ENCODE peak calls at places on chromosome X, in ten cellular contexts. U is CD4-positive, CD25-positive, alpha-beta regulatory T cell; R is AG10803; V is NB4; K is cardiac fibroblast; E is fibroblast of the aortic adventitia; P is ascending aorta; Y is neural progenitor cell; H is IMR-90; T is brain microvascular endothelial cell. M is an unnamed sample.

GRCh38 chrX:105821471-105822081 is 763 bp upstream of the NRK start:
- DNase-seq in R (no peak), U (no peak), Y (peak; percentile 42), E (no peak), V (no peak), K (peak; percentile 31), T (peak; percentile 17), H (peak; percentile 45), P (no peak), M (no peak)

GRCh38 chrX:8364369-8365141 is 100.1 kb upstream of the VCX3B start:
- DNase-seq in Y (peak; percentile 68), E (no peak), H (no peak), U (no peak), R (no peak), K (peak; percentile 30), T (no peak), P (no peak), V (peak; percentile 58), M (peak; percentile 61)

GRCh38 chrX:87664381-87664780 is 146.8 kb downstream of the KLHL4 start:
- DNase-seq in H (peak; percentile 8), Y (peak; percentile 33), V (peak; percentile 29), K (peak; percentile 60), P (no peak), E (peak; percentile 63), U (no peak), R (no peak), T (no peak), M (peak; percentile 5)

GRCh38 chrX:19552793-19553192 is 37.5 kb upstream of the MAP3K15 start:
- DNase-seq in V (no peak), U (no peak), E (no peak), Y (no peak), P (no peak), K (no peak), T (no peak), H (no peak), R (no peak), M (no peak)

GRCh38 chrX:19630776-19631707 is 115.7 kb upstream of the MAP3K15 start:
- DNase-seq in E (no peak), R (no peak), H (no peak), Y (no peak), P (no peak), V (no peak), T (no peak), U (no peak), K (no peak), M (no peak)

GRCh38 chrX:22060952-22061351 is 28.8 kb downstream of the PHEX start:
- DNase-seq in V (no peak), U (no peak), K (no peak), H (no peak), T (no peak), E (no peak), R (peak; percentile 22), P (no peak), Y (no peak), M (no peak)

GRCh38 chrX:16836371-16836770 is 33.8 kb downstream of the RBBP7 start:
- DNase-seq in P (no peak), U (no peak), R (peak; percentile 18), T (no peak), V (peak; percentile 19), H (peak; percentile 13), Y (peak; percentile 52), K (peak; percentile 38), E (no peak), M (peak; percentile 19)

GRCh38 chrX:45758738-45759397 is 558.2 kb upstream of the DIPK2B start:
- DNase-seq in U (peak; percentile 39), V (peak; percentile 67), P (no peak), E (no peak), H (peak; percentile 49), K (no peak), Y (no peak), T (no peak), R (peak; percentile 50), M (no peak)

GRCh38 chrX:140563893-140564292 is 59.0 kb upstream of the SOX3 start:
- DNase-seq in U (no peak), R (no peak), Y (no peak), E (no peak), P (no peak), K (no peak), T (no peak), V (no peak), H (no peak), M (no peak)

GRCh38 chrX:150872773-150873336 is 25.6 kb downstream of the CD99L2 start:
- DNase-seq in U (no peak), K (no peak), T (no peak), R (no peak), Y (no peak), E (no peak), V (no peak), H (no peak), P (no peak), M (no peak)

GRCh38 chrX:3548743-3549441 is 164.6 kb downstream of the PRKX start:
- DNase-seq in T (peak; percentile 42), P (no peak), V (peak; percentile 64), E (peak; percentile 87), Y (peak; percentile 20), H (peak; percentile 79), K (peak; percentile 82), R (peak; percentile 89), U (no peak), M (no peak)
- H3K4me3 ChIP-seq in T (peak overlapping the region; percentile 18), P (peak overlapping the region; percentile 49), V (no peak overlapping the region), E (peak overlapping the region; percentile 48), Y (no peak overlapping the region), H (peak overlapping the region; percentile 13), K (no peak overlapping the region), R (peak overlapping the region; percentile 53), U (no peak overlapping the region), M (no peak overlapping the region)

GRCh38 chrX:115491766-115492165 is 69.2 kb upstream of the PLS3 start:
- DNase-seq in E (peak; percentile 41), V (no peak), H (peak; percentile 4), R (peak; percentile 1), K (peak; percentile 21), T (no peak), P (no peak), U (no peak), Y (no peak), M (no peak)
- H3K4me3 ChIP-seq in E (no peak overlapping the region), V (no peak overlapping the region), H (no peak overlapping the region), R (no peak overlapping the region), K (no peak overlapping the region), T (no peak overlapping the region), P (no peak overlapping the region), U (no peak overlapping the region), Y (no peak overlapping the region), M (no peak overlapping the region)

GRCh38 chrX:152897216-152898144 is at the start of gene ZNF185:
- DNase-seq in T (no peak), R (no peak), U (no peak), H (no peak), E (no peak), V (no peak), Y (peak; percentile 89), P (no peak), K (peak; percentile 38), M (no peak)
- H3K4me3 ChIP-seq in T (peak within 1 kb of the TSS; percentile 35), R (peak within 1 kb of the TSS; percentile 44), U (no peak within 1 kb of the TSS), H (peak within 1 kb of the TSS; percentile 27), E (peak within 1 kb of the TSS; percentile 48), V (no peak within 1 kb of the TSS), Y (peak within 1 kb of the TSS; percentile 52), P (peak within 1 kb of the TSS; percentile 53), K (peak within 1 kb of the TSS; percentile 32), M (no peak within 1 kb of the TSS)

DNA sequence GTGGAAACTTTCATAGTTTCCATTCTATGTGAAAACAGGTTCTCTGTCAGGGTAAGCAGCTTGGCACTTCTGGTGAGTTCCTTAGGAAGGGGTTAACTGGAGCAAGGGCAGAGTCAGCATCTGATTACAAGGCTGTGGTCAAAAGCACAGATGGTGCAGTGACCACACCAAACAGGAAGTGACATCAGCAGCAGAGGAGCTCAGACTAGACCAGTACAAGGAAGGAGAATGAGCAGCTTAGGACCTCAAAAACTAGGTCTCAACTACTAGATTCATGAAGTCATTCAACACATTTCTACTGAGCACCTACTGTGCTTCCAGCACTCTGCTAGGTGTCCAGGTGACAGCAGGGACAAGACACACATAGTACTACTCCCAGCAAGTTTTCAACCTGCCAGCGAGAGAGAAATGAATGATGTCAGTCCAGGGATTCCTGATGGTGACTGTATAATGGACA is 130.2 kb downstream of the AMELX start:
- DNase-seq in H (peak; percentile 90), U (no peak), V (peak; percentile 61), P (no peak), Y (no peak), E (peak; percentile 68), R (peak; percentile 76), K (peak; percentile 64), T (peak; percentile 72), M (no peak)
- H3K4me3 ChIP-seq in H (no peak overlapping the region), U (no peak overlapping the region), V (no peak overlapping the region), P (no peak overlapping the region), Y (no peak overlapping the region), E (no peak overlapping the region), R (no peak overlapping the region), K (no peak overlapping the region), T (no peak overlapping the region), M (no peak overlapping the region)

DNA sequence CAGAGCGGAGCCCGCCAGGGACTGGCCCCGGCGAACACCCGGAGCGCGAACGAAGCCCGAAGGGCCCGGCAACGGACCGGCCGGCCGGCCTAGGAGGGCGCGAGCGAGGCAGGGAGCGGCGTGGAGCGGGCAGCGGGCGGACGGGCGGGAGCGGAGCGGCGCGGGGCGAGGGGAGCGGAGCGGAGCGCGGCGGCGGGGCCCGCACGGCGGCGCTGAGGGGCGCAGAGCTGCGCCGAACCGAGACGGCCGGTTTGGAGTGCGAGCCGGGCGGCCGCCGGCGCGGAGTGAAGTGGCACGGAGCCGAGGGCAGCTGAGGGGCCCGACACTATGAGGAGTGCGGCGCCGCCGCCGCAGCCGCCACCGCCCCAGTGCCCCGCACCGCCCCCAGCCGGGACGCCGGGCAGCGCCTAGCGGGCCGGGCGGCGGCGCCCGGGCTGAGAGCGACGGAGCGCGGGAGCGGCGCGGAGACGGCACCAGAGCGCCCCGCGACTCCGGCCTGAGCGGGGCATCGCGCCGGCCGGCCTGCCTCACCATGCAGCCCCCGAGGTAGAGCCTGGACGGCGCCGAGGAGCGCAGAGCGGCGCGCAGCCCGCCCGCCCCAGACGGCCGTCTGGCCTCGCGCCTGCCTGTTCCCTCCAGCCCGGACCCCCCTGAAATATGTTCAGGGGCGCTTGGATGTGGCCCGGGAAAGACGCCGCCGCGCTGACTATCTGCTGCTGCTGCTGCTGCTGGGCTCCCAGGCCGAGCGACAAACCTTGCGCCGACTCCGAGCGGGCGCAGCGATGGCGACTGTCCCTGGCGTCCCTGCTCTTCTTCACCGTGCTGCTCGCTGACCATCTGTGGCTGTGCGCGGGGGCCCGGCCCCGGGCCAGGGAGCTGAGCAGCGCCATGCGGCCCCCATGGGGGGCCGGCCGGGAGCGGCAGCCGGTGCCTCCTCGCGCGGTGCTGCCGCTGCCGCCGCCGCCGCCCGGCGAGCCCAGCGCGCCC is 793 bp downstream of the NALF2 start:
- DNase-seq in H (no peak), T (no peak), R (no peak), U (no peak), V (no peak), E (no peak), K (no peak), Y (peak; percentile 55), P (no peak), M (no peak)
- H3K4me3 ChIP-seq in H (no peak overlapping the region), T (no peak overlapping the region), R (no peak overlapping the region), U (no peak overlapping the region), V (no peak overlapping the region), E (no peak overlapping the region), K (peak overlapping the region; percentile 46), Y (peak overlapping the region; percentile 70), P (peak overlapping the region; percentile 66), M (no peak overlapping the region)

GRCh38 chrX:79365591-79365990 is 1.5 kb downstream of the ITM2A start:
- DNase-seq in K (no peak), R (no peak), V (no peak), T (no peak), U (no peak), Y (no peak), E (no peak), H (no peak), P (no peak), M (no peak)
- H3K4me3 ChIP-seq in K (no peak overlapping the region), R (no peak overlapping the region), V (no peak overlapping the region), T (no peak overlapping the region), U (peak overlapping the region; percentile 94), Y (no peak overlapping the region), E (no peak overlapping the region), H (no peak overlapping the region), P (peak overlapping the region; percentile 64), M (peak overlapping the region; percentile 75)

M was measured in Jurkat, Clone E6-1.